ENCODE peak calls at places on chromosome 16, in nine cellular contexts. D is kidney, Y is IMR-90, B is K562, G is cardiac muscle cell, E is astrocyte, P is hepatocyte, N is Caco-2, O is lung. Q is an unnamed sample. For H3K4me1, the result is how much of the 10 kb centered on the place peaks cover.

GRCh38 chr16:84507011-84507982 is 2.8 kb upstream of the MEAK7 start:
- DNase-seq in P (no peak), B (no peak), N (peak), G (no peak), D (no peak), E (no peak), O (no peak), Y (no peak), Q (peak)

GRCh38 chr16:82248257-82248656 is 78.2 kb upstream of the MPHOSPH6 start:
- DNase-seq in Y (no peak), E (no peak), G (no peak), P (no peak), O (no peak), D (no peak), B (no peak), N (no peak), Q (no peak)

GRCh38 chr16:80117731-80118130 is 423.1 kb upstream of the DYNLRB2 start:
- DNase-seq in G (peak), B (no peak), N (no peak), D (no peak), Y (no peak), P (no peak), E (no peak), O (no peak), Q (no peak)

GRCh38 chr16:10850478-10850850 is 26.5 kb upstream of the CIITA start:
- DNase-seq in E (no peak), D (no peak), G (no peak), O (no peak), Y (no peak), B (no peak), N (no peak), P (no peak), Q (no peak)

GRCh38 chr16:51881731-51882130 is 665.2 kb downstream of the TOX3 start:
- DNase-seq in P (no peak), Y (peak), N (no peak), E (peak), D (no peak), G (peak), B (no peak), O (no peak), Q (no peak)

GRCh38 chr16:22386976-22387375 is 12.6 kb upstream of the CDR2 start:
- DNase-seq in N (no peak), O (no peak), E (peak), G (peak), Y (peak), P (no peak), B (no peak), D (no peak), Q (no peak)

GRCh38 chr16:75263963-75264445 is 12.6 kb upstream of the BCAR1 start:
- DNase-seq in N (no peak), G (no peak), B (no peak), Y (no peak), P (peak), E (no peak), D (peak), O (no peak), Q (peak)

GRCh38 chr16:67833035-67833417 is 9.1 kb upstream of the THAP11 start:
- DNase-seq in N (no peak), O (no peak), E (peak), D (no peak), B (no peak), P (no peak), G (peak), Y (peak), Q (no peak)

GRCh38 chr16:75219838-75220237 is 1.1 kb downstream of the CTRB1 start:
- DNase-seq in O (no peak), Y (no peak), B (no peak), P (no peak), D (no peak), E (no peak), G (no peak), N (no peak), Q (no peak)

GRCh38 chr16:86497551-86498021 is 12.7 kb upstream of the FOXF1 start:
- DNase-seq in P (no peak), O (no peak), D (no peak), E (no peak), N (no peak), B (no peak), Y (no peak), G (no peak), Q (no peak)

DNA sequence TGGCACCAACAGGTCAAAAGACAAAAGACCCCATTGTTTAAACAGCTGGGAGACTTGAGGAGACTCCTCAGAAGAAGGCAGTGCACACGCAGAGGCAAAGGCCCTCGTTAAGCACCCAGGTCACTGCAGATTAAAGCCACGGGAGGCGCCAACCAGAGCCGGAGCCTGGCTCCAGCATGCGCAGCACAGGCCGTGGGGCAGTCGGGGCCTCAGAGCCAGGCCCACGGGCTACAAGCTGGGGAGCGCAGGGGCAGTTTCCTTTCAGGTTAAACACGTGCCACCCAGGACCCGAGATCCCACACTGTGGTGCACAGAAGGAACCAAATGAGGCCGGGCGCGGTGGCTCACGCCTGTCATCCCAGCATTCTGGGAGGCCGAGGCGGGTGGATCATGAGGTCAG is 9.2 kb downstream of the PIEZO1 start:
- DNase-seq in G (no peak), B (no peak), O (no peak), P (no peak), Y (no peak), N (no peak), E (no peak), D (no peak), Q (no peak)
- H3K4me1 ChIP-seq in G (under half), B (half or more), O (under half), P (half or more), Y (half or more), N (half or more), E (half or more), D (under half), Q (half or more)

GRCh38 chr16:2147981-2148671 is at the start of gene RAB26:
- DNase-seq in D (peak), Y (peak), G (peak), N (no peak), O (peak), E (no peak), B (peak), P (peak), Q (peak)
- H3K4me1 ChIP-seq in D (under half), Y (under half), G (under half), N (under half), O (under half), E (under half), B (half or more), P (half or more), Q (half or more)

DNA sequence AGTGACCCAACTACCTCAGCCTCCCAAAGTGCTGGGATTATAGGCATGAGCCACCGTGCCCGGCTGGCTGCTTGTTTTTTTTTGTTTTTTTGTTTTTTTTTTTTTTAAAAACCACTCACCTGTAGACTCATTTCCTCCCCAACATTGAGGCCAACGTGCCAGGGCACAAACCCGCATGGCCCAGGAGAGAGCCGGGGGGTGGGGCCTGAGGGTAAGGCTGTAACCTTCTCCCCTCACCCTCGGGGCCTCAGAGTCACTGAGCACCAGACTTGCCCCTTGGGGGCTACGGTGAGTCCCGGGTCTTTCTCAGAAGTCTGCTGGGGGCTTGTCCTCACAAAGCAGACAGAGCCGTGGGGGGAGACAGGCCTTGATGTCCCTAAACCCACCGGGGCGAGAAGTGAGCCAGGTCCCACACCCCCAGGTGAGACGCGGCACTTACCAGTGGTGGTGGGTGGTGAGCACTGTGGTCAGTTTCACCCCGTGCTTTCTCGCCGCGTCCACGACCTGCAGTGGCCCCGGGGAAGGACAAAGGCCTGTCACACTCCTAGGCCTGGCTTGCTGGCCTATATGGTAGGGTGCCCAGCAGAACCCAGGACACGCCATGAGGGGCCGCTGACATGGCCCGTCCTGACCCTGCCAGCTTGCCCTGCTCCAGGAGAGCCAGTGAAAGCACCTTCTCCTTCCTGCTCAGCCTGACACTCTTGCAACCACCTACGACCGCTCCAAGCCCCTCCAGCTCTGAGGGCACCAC is 4.6 kb downstream of the HAGH start:
- DNase-seq in B (no peak), E (no peak), P (no peak), Y (no peak), N (peak), G (no peak), D (no peak), O (no peak), Q (no peak)
- H3K4me1 ChIP-seq in B (half or more), E (under half), P (under half), Y (under half), N (under half), G (under half), D (under half), O (under half), Q (under half)

GRCh38 chr16:15833551-15833950 is 23.3 kb downstream of the MYH11 start:
- DNase-seq in B (no peak), G (no peak), P (no peak), D (no peak), O (no peak), E (no peak), Y (no peak), N (no peak), Q (no peak)
- H3K4me1 ChIP-seq in B (under half), G (under half), P (under half), D (under half), O (under half), E (under half), Y (under half), N (under half), Q (under half)